ENCODE peak calls at places on chromosomes 6 and 20, in nine cellular contexts. One of them, this sample, is unnamed.

GRCh38 chr20:4141616-4142240 is 126.4 kb upstream of the RNF24 start:
- DNase-seq in chondrocyte: no peak
- DNase-seq in sigmoid colon: no peak
- DNase-seq in HEK293T: no peak
- DNase-seq in stimulated activated CD4-positive, alpha-beta T cell treated with anti-CD3 and anti-CD28 coated beads, Interleukin-2, amount 100 ng/mL, for 4 hours: no peak
- DNase-seq in neural crest cell: no peak
- DNase-seq in CD4-positive, alpha-beta T cell: no peak
- DNase-seq in AG04449: no peak
- DNase-seq in endothelial cell: no peak
- DNase-seq in this sample: no peak

GRCh38 chr20:45014671-45015415 is 48.5 kb downstream of the STK4 start:
- DNase-seq in chondrocyte: no peak
- DNase-seq in endothelial cell: no peak
- DNase-seq in HEK293T: no peak
- DNase-seq in AG04449: no peak
- DNase-seq in sigmoid colon: no peak
- DNase-seq in CD4-positive, alpha-beta T cell: no peak
- DNase-seq in stimulated activated CD4-positive, alpha-beta T cell treated with anti-CD3 and anti-CD28 coated beads, Interleukin-2, amount 100 ng/mL, for 4 hours: no peak
- DNase-seq in neural crest cell: no peak
- DNase-seq in this sample: peak

GRCh38 chr6:154829970-154830369 is 96.8 kb downstream of the SCAF8 start:
- DNase-seq in neural crest cell: no peak
- DNase-seq in chondrocyte: no peak
- DNase-seq in stimulated activated CD4-positive, alpha-beta T cell treated with anti-CD3 and anti-CD28 coated beads, Interleukin-2, amount 100 ng/mL, for 4 hours: no peak
- DNase-seq in CD4-positive, alpha-beta T cell: no peak
- DNase-seq in AG04449: no peak
- DNase-seq in sigmoid colon: no peak
- DNase-seq in endothelial cell: no peak
- DNase-seq in HEK293T: no peak
- DNase-seq in this sample: no peak

GRCh38 chr6:107491059-107491609 is 1.2 kb downstream of the SOBP start:
- DNase-seq in neural crest cell: peak
- DNase-seq in HEK293T: peak
- DNase-seq in endothelial cell: peak
- DNase-seq in stimulated activated CD4-positive, alpha-beta T cell treated with anti-CD3 and anti-CD28 coated beads, Interleukin-2, amount 100 ng/mL, for 4 hours: no peak
- DNase-seq in AG04449: no peak
- DNase-seq in CD4-positive, alpha-beta T cell: no peak
- DNase-seq in chondrocyte: peak
- DNase-seq in sigmoid colon: peak
- DNase-seq in this sample: peak

GRCh38 chr6:138971601-138972000 is 16.5 kb downstream of the REPS1 start:
- DNase-seq in neural crest cell: no peak
- DNase-seq in stimulated activated CD4-positive, alpha-beta T cell treated with anti-CD3 and anti-CD28 coated beads, Interleukin-2, amount 100 ng/mL, for 4 hours: no peak
- DNase-seq in AG04449: no peak
- DNase-seq in CD4-positive, alpha-beta T cell: no peak
- DNase-seq in HEK293T: no peak
- DNase-seq in endothelial cell: no peak
- DNase-seq in chondrocyte: no peak
- DNase-seq in sigmoid colon: no peak
- DNase-seq in this sample: peak

GRCh38 chr20:8331740-8332412 is 199.8 kb downstream of the PLCB1 start:
- DNase-seq in endothelial cell: no peak
- DNase-seq in AG04449: peak
- DNase-seq in sigmoid colon: no peak
- DNase-seq in HEK293T: no peak
- DNase-seq in chondrocyte: no peak
- DNase-seq in neural crest cell: no peak
- DNase-seq in stimulated activated CD4-positive, alpha-beta T cell treated with anti-CD3 and anti-CD28 coated beads, Interleukin-2, amount 100 ng/mL, for 4 hours: no peak
- DNase-seq in CD4-positive, alpha-beta T cell: no peak
- DNase-seq in this sample: peak

GRCh38 chr6:29442670-29443184 is 3.6 kb downstream of the OR10C1 start:
- DNase-seq in endothelial cell: no peak
- DNase-seq in chondrocyte: no peak
- DNase-seq in AG04449: no peak
- DNase-seq in stimulated activated CD4-positive, alpha-beta T cell treated with anti-CD3 and anti-CD28 coated beads, Interleukin-2, amount 100 ng/mL, for 4 hours: no peak
- DNase-seq in sigmoid colon: no peak
- DNase-seq in neural crest cell: no peak
- DNase-seq in HEK293T: no peak
- DNase-seq in CD4-positive, alpha-beta T cell: no peak
- DNase-seq in this sample: no peak

GRCh38 chr6:53492860-53493634 is 51.9 kb downstream of the GCLC start:
- DNase-seq in endothelial cell: no peak
- DNase-seq in stimulated activated CD4-positive, alpha-beta T cell treated with anti-CD3 and anti-CD28 coated beads, Interleukin-2, amount 100 ng/mL, for 4 hours: no peak
- DNase-seq in neural crest cell: no peak
- DNase-seq in CD4-positive, alpha-beta T cell: no peak
- DNase-seq in AG04449: no peak
- DNase-seq in HEK293T: peak
- DNase-seq in sigmoid colon: no peak
- DNase-seq in chondrocyte: no peak
- DNase-seq in this sample: peak

GRCh38 chr6:34745277-34746103 is 11.8 kb upstream of the SNRPC start:
- DNase-seq in CD4-positive, alpha-beta T cell: no peak
- DNase-seq in stimulated activated CD4-positive, alpha-beta T cell treated with anti-CD3 and anti-CD28 coated beads, Interleukin-2, amount 100 ng/mL, for 4 hours: no peak
- DNase-seq in HEK293T: no peak
- DNase-seq in sigmoid colon: no peak
- DNase-seq in AG04449: peak
- DNase-seq in chondrocyte: no peak
- DNase-seq in neural crest cell: no peak
- DNase-seq in endothelial cell: no peak
- DNase-seq in this sample: peak

GRCh38 chr6:170258395-170258794 is 32.5 kb downstream of the DLL1 start:
- DNase-seq in HEK293T: no peak
- DNase-seq in endothelial cell: no peak
- DNase-seq in stimulated activated CD4-positive, alpha-beta T cell treated with anti-CD3 and anti-CD28 coated beads, Interleukin-2, amount 100 ng/mL, for 4 hours: no peak
- DNase-seq in sigmoid colon: peak
- DNase-seq in AG04449: no peak
- DNase-seq in neural crest cell: no peak
- DNase-seq in chondrocyte: no peak
- DNase-seq in CD4-positive, alpha-beta T cell: no peak
- DNase-seq in this sample: no peak

GRCh38 chr6:150895898-150896632 is 30.6 kb downstream of the MTHFD1L start:
- DNase-seq in HEK293T: no peak
- DNase-seq in sigmoid colon: peak
- DNase-seq in endothelial cell: no peak
- DNase-seq in AG04449: no peak
- DNase-seq in CD4-positive, alpha-beta T cell: no peak
- DNase-seq in chondrocyte: no peak
- DNase-seq in neural crest cell: no peak
- DNase-seq in stimulated activated CD4-positive, alpha-beta T cell treated with anti-CD3 and anti-CD28 coated beads, Interleukin-2, amount 100 ng/mL, for 4 hours: no peak
- DNase-seq in this sample: no peak

GRCh38 chr6:131555992-131556391 is 17.0 kb upstream of the ARG1 start:
- DNase-seq in AG04449: no peak
- DNase-seq in endothelial cell: no peak
- DNase-seq in stimulated activated CD4-positive, alpha-beta T cell treated with anti-CD3 and anti-CD28 coated beads, Interleukin-2, amount 100 ng/mL, for 4 hours: no peak
- DNase-seq in sigmoid colon: no peak
- DNase-seq in neural crest cell: no peak
- DNase-seq in chondrocyte: no peak
- DNase-seq in HEK293T: no peak
- DNase-seq in CD4-positive, alpha-beta T cell: no peak
- DNase-seq in this sample: no peak

GRCh38 chr20:44780226-44780625 is 30.1 kb downstream of the RIMS4 start:
- DNase-seq in sigmoid colon: no peak
- DNase-seq in endothelial cell: peak
- DNase-seq in HEK293T: peak
- DNase-seq in stimulated activated CD4-positive, alpha-beta T cell treated with anti-CD3 and anti-CD28 coated beads, Interleukin-2, amount 100 ng/mL, for 4 hours: no peak
- DNase-seq in chondrocyte: no peak
- DNase-seq in AG04449: no peak
- DNase-seq in neural crest cell: peak
- DNase-seq in CD4-positive, alpha-beta T cell: peak
- DNase-seq in this sample: peak

GRCh38 chr6:6057442-6058053 is 50.8 kb upstream of the NRN1 start:
- DNase-seq in HEK293T: peak
- DNase-seq in neural crest cell: no peak
- DNase-seq in endothelial cell: peak
- DNase-seq in AG04449: peak
- DNase-seq in chondrocyte: no peak
- DNase-seq in CD4-positive, alpha-beta T cell: no peak
- DNase-seq in sigmoid colon: no peak
- DNase-seq in stimulated activated CD4-positive, alpha-beta T cell treated with anti-CD3 and anti-CD28 coated beads, Interleukin-2, amount 100 ng/mL, for 4 hours: no peak
- DNase-seq in this sample: peak

GRCh38 chr6:146287691-146288369 is 255.8 kb upstream of the RAB32 start:
- DNase-seq in endothelial cell: no peak
- DNase-seq in CD4-positive, alpha-beta T cell: no peak
- DNase-seq in HEK293T: no peak
- DNase-seq in AG04449: no peak
- DNase-seq in sigmoid colon: no peak
- DNase-seq in chondrocyte: no peak
- DNase-seq in stimulated activated CD4-positive, alpha-beta T cell treated with anti-CD3 and anti-CD28 coated beads, Interleukin-2, amount 100 ng/mL, for 4 hours: no peak
- DNase-seq in neural crest cell: no peak
- DNase-seq in this sample: peak

GRCh38 chr20:3690413-3690812 is 8.6 kb upstream of the ADAM33 start:
- DNase-seq in neural crest cell: no peak
- DNase-seq in endothelial cell: no peak
- DNase-seq in CD4-positive, alpha-beta T cell: no peak
- DNase-seq in chondrocyte: no peak
- DNase-seq in stimulated activated CD4-positive, alpha-beta T cell treated with anti-CD3 and anti-CD28 coated beads, Interleukin-2, amount 100 ng/mL, for 4 hours: no peak
- DNase-seq in AG04449: no peak
- DNase-seq in HEK293T: no peak
- DNase-seq in sigmoid colon: no peak
- DNase-seq in this sample: no peak

GRCh38 chr20:64103871-64104666 is 3.3 kb downstream of the NPBWR2 start:
- DNase-seq in neural crest cell: no peak
- DNase-seq in HEK293T: no peak
- DNase-seq in stimulated activated CD4-positive, alpha-beta T cell treated with anti-CD3 and anti-CD28 coated beads, Interleukin-2, amount 100 ng/mL, for 4 hours: no peak
- DNase-seq in chondrocyte: peak
- DNase-seq in sigmoid colon: peak
- DNase-seq in CD4-positive, alpha-beta T cell: no peak
- DNase-seq in endothelial cell: peak
- DNase-seq in AG04449: no peak
- DNase-seq in this sample: no peak

GRCh38 chr6:42417641-42418112 is 34.0 kb downstream of the TRERF1 start:
- DNase-seq in neural crest cell: no peak
- DNase-seq in HEK293T: no peak
- DNase-seq in AG04449: no peak
- DNase-seq in sigmoid colon: no peak
- DNase-seq in stimulated activated CD4-positive, alpha-beta T cell treated with anti-CD3 and anti-CD28 coated beads, Interleukin-2, amount 100 ng/mL, for 4 hours: peak
- DNase-seq in endothelial cell: no peak
- DNase-seq in chondrocyte: no peak
- DNase-seq in CD4-positive, alpha-beta T cell: peak
- DNase-seq in this sample: peak

GRCh38 chr20:44967207-44967807 is 995 bp downstream of the STK4 start:
- DNase-seq in HEK293T: no peak
- DNase-seq in CD4-positive, alpha-beta T cell: peak
- DNase-seq in AG04449: no peak
- DNase-seq in sigmoid colon: no peak
- DNase-seq in chondrocyte: no peak
- DNase-seq in neural crest cell: no peak
- DNase-seq in endothelial cell: no peak
- DNase-seq in stimulated activated CD4-positive, alpha-beta T cell treated with anti-CD3 and anti-CD28 coated beads, Interleukin-2, amount 100 ng/mL, for 4 hours: no peak
- DNase-seq in this sample: peak

GRCh38 chr20:53827996-53828672 is 234.5 kb upstream of the ZNF217 start:
- DNase-seq in CD4-positive, alpha-beta T cell: no peak
- DNase-seq in stimulated activated CD4-positive, alpha-beta T cell treated with anti-CD3 and anti-CD28 coated beads, Interleukin-2, amount 100 ng/mL, for 4 hours: no peak
- DNase-seq in HEK293T: no peak
- DNase-seq in endothelial cell: no peak
- DNase-seq in AG04449: peak
- DNase-seq in neural crest cell: no peak
- DNase-seq in sigmoid colon: peak
- DNase-seq in chondrocyte: no peak
- DNase-seq in this sample: peak

GRCh38 chr6:94953867-94954631 is 623.3 kb upstream of the MANEA start:
- DNase-seq in sigmoid colon: no peak
- DNase-seq in stimulated activated CD4-positive, alpha-beta T cell treated with anti-CD3 and anti-CD28 coated beads, Interleukin-2, amount 100 ng/mL, for 4 hours: no peak
- DNase-seq in AG04449: no peak
- DNase-seq in HEK293T: no peak
- DNase-seq in endothelial cell: no peak
- DNase-seq in neural crest cell: no peak
- DNase-seq in CD4-positive, alpha-beta T cell: no peak
- DNase-seq in chondrocyte: no peak
- DNase-seq in this sample: no peak

GRCh38 chr6:143857651-143858050 is 6.6 kb upstream of the ZC2HC1B start:
- DNase-seq in neural crest cell: no peak
- DNase-seq in endothelial cell: no peak
- DNase-seq in CD4-positive, alpha-beta T cell: no peak
- DNase-seq in AG04449: no peak
- DNase-seq in chondrocyte: no peak
- DNase-seq in HEK293T: no peak
- DNase-seq in sigmoid colon: no peak
- DNase-seq in stimulated activated CD4-positive, alpha-beta T cell treated with anti-CD3 and anti-CD28 coated beads, Interleukin-2, amount 100 ng/mL, for 4 hours: no peak
- DNase-seq in this sample: no peak

GRCh38 chr20:41141153-41141815 is 3.9 kb downstream of the PLCG1 start:
- DNase-seq in AG04449: no peak
- DNase-seq in CD4-positive, alpha-beta T cell: no peak
- DNase-seq in HEK293T: no peak
- DNase-seq in sigmoid colon: peak
- DNase-seq in chondrocyte: no peak
- DNase-seq in stimulated activated CD4-positive, alpha-beta T cell treated with anti-CD3 and anti-CD28 coated beads, Interleukin-2, amount 100 ng/mL, for 4 hours: no peak
- DNase-seq in neural crest cell: peak
- DNase-seq in endothelial cell: peak
- DNase-seq in this sample: peak

This sample was measured in GM23248.